ENCODE peak calls at places on chromosomes 2 and 18, in eight cellular contexts. One of them, this sample, is unnamed.
A peak's percentile ranks its signal among the peaks of the same experiment; 100 is the strongest.

GRCh38 chr2:25372405-25373268 is 30.9 kb upstream of the DNMT3A start:
- DNase-seq in amygdala: no peak
- DNase-seq in activated CD8-positive, alpha-beta memory T cell treated with anti-CD3 and anti-CD28 coated beads, Interleukin-2, amount 10 ng/mL, durations not matched to agents 7 days and 5 days: peak; percentile 36
- DNase-seq in mucosa of gallbladder: no peak
- DNase-seq in right cardiac atrium: no peak
- DNase-seq in gastrocnemius medialis: no peak
- DNase-seq in CD8-positive, alpha-beta memory T cell: no peak
- DNase-seq in Daoy: no peak
- DNase-seq in this sample: peak; percentile 41

GRCh38 chr2:230218411-230218810 is 1.4 kb downstream of the SP110 start:
- DNase-seq in amygdala: no peak
- DNase-seq in activated CD8-positive, alpha-beta memory T cell treated with anti-CD3 and anti-CD28 coated beads, Interleukin-2, amount 10 ng/mL, durations not matched to agents 7 days and 5 days: no peak
- DNase-seq in mucosa of gallbladder: no peak
- DNase-seq in right cardiac atrium: no peak
- DNase-seq in gastrocnemius medialis: no peak
- DNase-seq in CD8-positive, alpha-beta memory T cell: peak; percentile 31
- DNase-seq in Daoy: no peak
- DNase-seq in this sample: no peak

GRCh38 chr18:67301592-67301991 is 214.9 kb downstream of the DSEL start:
- DNase-seq in amygdala: no peak
- DNase-seq in activated CD8-positive, alpha-beta memory T cell treated with anti-CD3 and anti-CD28 coated beads, Interleukin-2, amount 10 ng/mL, durations not matched to agents 7 days and 5 days: no peak
- DNase-seq in mucosa of gallbladder: no peak
- DNase-seq in right cardiac atrium: no peak
- DNase-seq in gastrocnemius medialis: no peak
- DNase-seq in CD8-positive, alpha-beta memory T cell: no peak
- DNase-seq in Daoy: no peak
- DNase-seq in this sample: no peak

GRCh38 chr2:23523651-23524260 is 138.8 kb downstream of the KLHL29 start:
- DNase-seq in amygdala: no peak
- DNase-seq in activated CD8-positive, alpha-beta memory T cell treated with anti-CD3 and anti-CD28 coated beads, Interleukin-2, amount 10 ng/mL, durations not matched to agents 7 days and 5 days: no peak
- DNase-seq in mucosa of gallbladder: no peak
- DNase-seq in right cardiac atrium: peak; percentile 84
- DNase-seq in gastrocnemius medialis: peak; percentile 88
- DNase-seq in CD8-positive, alpha-beta memory T cell: no peak
- DNase-seq in Daoy: peak; percentile 40
- DNase-seq in this sample: peak; percentile 91

GRCh38 chr2:215830313-215830712 is 183.0 kb downstream of the MREG start:
- DNase-seq in amygdala: no peak
- DNase-seq in activated CD8-positive, alpha-beta memory T cell treated with anti-CD3 and anti-CD28 coated beads, Interleukin-2, amount 10 ng/mL, durations not matched to agents 7 days and 5 days: no peak
- DNase-seq in mucosa of gallbladder: peak; percentile 40
- DNase-seq in right cardiac atrium: peak; percentile 68
- DNase-seq in gastrocnemius medialis: peak; percentile 66
- DNase-seq in CD8-positive, alpha-beta memory T cell: no peak
- DNase-seq in Daoy: peak; percentile 84
- DNase-seq in this sample: peak; percentile 73

GRCh38 chr18:26548144-26549102 is at the start of gene KCTD1:
- DNase-seq in amygdala: peak; percentile 51
- DNase-seq in activated CD8-positive, alpha-beta memory T cell treated with anti-CD3 and anti-CD28 coated beads, Interleukin-2, amount 10 ng/mL, durations not matched to agents 7 days and 5 days: peak; percentile 83
- DNase-seq in mucosa of gallbladder: peak; percentile 85
- DNase-seq in right cardiac atrium: peak; percentile 94
- DNase-seq in gastrocnemius medialis: peak; percentile 83
- DNase-seq in CD8-positive, alpha-beta memory T cell: peak; percentile 47
- DNase-seq in Daoy: peak; percentile 85
- DNase-seq in this sample: peak; percentile 83

GRCh38 chr18:46332286-46332801 is 228.2 kb downstream of the HAUS1 start:
- DNase-seq in amygdala: no peak
- DNase-seq in activated CD8-positive, alpha-beta memory T cell treated with anti-CD3 and anti-CD28 coated beads, Interleukin-2, amount 10 ng/mL, durations not matched to agents 7 days and 5 days: no peak
- DNase-seq in mucosa of gallbladder: no peak
- DNase-seq in right cardiac atrium: no peak
- DNase-seq in gastrocnemius medialis: no peak
- DNase-seq in CD8-positive, alpha-beta memory T cell: no peak
- DNase-seq in Daoy: no peak
- DNase-seq in this sample: no peak

GRCh38 chr2:1140389-1141003 is 189.8 kb downstream of the SNTG2 start:
- DNase-seq in amygdala: no peak
- DNase-seq in activated CD8-positive, alpha-beta memory T cell treated with anti-CD3 and anti-CD28 coated beads, Interleukin-2, amount 10 ng/mL, durations not matched to agents 7 days and 5 days: peak; percentile 51
- DNase-seq in mucosa of gallbladder: no peak
- DNase-seq in right cardiac atrium: peak; percentile 40
- DNase-seq in gastrocnemius medialis: no peak
- DNase-seq in CD8-positive, alpha-beta memory T cell: peak; percentile 54
- DNase-seq in Daoy: peak; percentile 64
- DNase-seq in this sample: no peak

GRCh38 chr2:40668435-40668834 is 216.5 kb upstream of the SLC8A1 start:
- DNase-seq in amygdala: no peak
- DNase-seq in activated CD8-positive, alpha-beta memory T cell treated with anti-CD3 and anti-CD28 coated beads, Interleukin-2, amount 10 ng/mL, durations not matched to agents 7 days and 5 days: no peak
- DNase-seq in mucosa of gallbladder: no peak
- DNase-seq in right cardiac atrium: peak; percentile 29
- DNase-seq in gastrocnemius medialis: peak; percentile 36
- DNase-seq in CD8-positive, alpha-beta memory T cell: no peak
- DNase-seq in Daoy: no peak
- DNase-seq in this sample: peak; percentile 53